ENCODE peak calls at places on chromosome 11, in nine cellular contexts. N is CD8-positive, alpha-beta T cell; T is A549; M is tibial artery; R is CD4-positive, alpha-beta T cell; W is heart left ventricle; S is upper lobe of left lung; O is neural crest cell; I is fibroblast of pulmonary artery. U is an unnamed sample.

GRCh38 chr11:62494246-62494645 is 52.4 kb downstream of the AHNAK start:
- DNase-seq in N (no peak), T (no peak), M (no peak), R (no peak), W (no peak), S (no peak), O (no peak), I (no peak), U (no peak)

GRCh38 chr11:114159802-114160588 is 100.5 kb downstream of the ZBTB16 start:
- DNase-seq in N (peak; percentile 98), T (peak; percentile 18), M (peak; percentile 100), R (peak; percentile 96), W (peak; percentile 99), S (peak; percentile 99), O (peak; percentile 36), I (peak; percentile 99), U (peak; percentile 94)

GRCh38 chr11:119419834-119420492 is 3.0 kb downstream of the THY1 start:
- DNase-seq in N (no peak), T (no peak), M (no peak), R (no peak), W (no peak), S (no peak), O (no peak), I (no peak), U (no peak)

GRCh38 chr11:2885017-2885675 is 429 bp downstream of the CDKN1C start:
- DNase-seq in N (peak; percentile 31), T (no peak), M (no peak), R (peak; percentile 22), W (peak; percentile 81), S (peak; percentile 69), O (peak; percentile 44), I (peak; percentile 50), U (no peak)

GRCh38 chr11:73330569-73331093 is 22.6 kb downstream of the ARHGEF17 start:
- DNase-seq in N (no peak), T (peak; percentile 63), M (no peak), R (no peak), W (no peak), S (no peak), O (no peak), I (peak; percentile 56), U (no peak)

GRCh38 chr11:134287561-134287960 is 11.4 kb downstream of the GLB1L3 start:
- DNase-seq in N (no peak), T (no peak), M (no peak), R (no peak), W (no peak), S (no peak), O (no peak), I (no peak), U (no peak)

GRCh38 chr11:35583843-35584242 is 34.4 kb upstream of the FJX1 start:
- DNase-seq in N (no peak), T (no peak), M (no peak), R (no peak), W (no peak), S (no peak), O (no peak), I (no peak), U (no peak)

GRCh38 chr11:6692128-6692527 is 9.0 kb upstream of the MRPL17 start:
- DNase-seq in N (no peak), T (no peak), M (no peak), R (no peak), W (no peak), S (no peak), O (no peak), I (no peak), U (no peak)

GRCh38 chr11:128790200-128790599 is 76.9 kb downstream of the KCNJ1 start:
- DNase-seq in N (no peak), T (no peak), M (no peak), R (no peak), W (peak; percentile 82), S (no peak), O (peak; percentile 38), I (peak; percentile 89), U (no peak)

GRCh38 chr11:11993814-11994213 is 14.6 kb downstream of the DKK3 start:
- DNase-seq in N (no peak), T (peak; percentile 75), M (no peak), R (no peak), W (no peak), S (no peak), O (no peak), I (peak; percentile 70), U (peak; percentile 34)

DNA sequence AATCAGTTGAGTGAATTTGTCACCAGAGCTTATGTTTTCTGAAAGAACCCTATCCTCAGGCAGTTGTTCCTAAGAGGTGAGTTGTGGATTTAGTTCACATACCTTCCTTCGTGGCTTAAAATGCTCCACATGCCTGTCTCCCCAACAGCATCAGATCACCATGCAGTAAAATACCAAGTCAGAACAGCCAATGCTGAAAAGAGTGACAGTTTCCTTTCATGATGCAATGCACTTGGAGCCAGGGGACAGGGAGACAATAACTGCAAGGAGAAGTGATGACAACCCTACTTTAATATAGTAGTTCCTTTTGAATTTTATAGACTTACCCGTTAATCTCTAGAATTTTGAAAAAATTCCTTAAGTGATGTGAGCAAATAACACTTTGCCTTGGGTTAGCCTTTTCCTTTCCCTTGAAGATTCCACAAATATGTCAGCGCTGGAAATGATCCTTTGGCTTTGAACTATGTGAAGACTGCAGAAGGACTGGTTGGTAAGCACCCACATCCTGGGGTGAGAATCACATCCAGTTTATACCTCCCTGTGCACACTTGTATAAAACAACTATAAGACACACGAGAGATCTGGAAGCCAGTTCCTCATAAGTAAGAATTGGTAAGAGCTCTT is 71.2 kb downstream of the PIWIL4 start:
- DNase-seq in N (no peak), T (no peak), M (no peak), R (no peak), W (no peak), S (no peak), O (no peak), I (no peak), U (no peak)
- TF ChIP-seq CTCF in N (no peak), T (no peak), M (no peak), R (no peak), W (no peak), S (no peak), O (no peak), I (no peak), U (no peak)

DNA sequence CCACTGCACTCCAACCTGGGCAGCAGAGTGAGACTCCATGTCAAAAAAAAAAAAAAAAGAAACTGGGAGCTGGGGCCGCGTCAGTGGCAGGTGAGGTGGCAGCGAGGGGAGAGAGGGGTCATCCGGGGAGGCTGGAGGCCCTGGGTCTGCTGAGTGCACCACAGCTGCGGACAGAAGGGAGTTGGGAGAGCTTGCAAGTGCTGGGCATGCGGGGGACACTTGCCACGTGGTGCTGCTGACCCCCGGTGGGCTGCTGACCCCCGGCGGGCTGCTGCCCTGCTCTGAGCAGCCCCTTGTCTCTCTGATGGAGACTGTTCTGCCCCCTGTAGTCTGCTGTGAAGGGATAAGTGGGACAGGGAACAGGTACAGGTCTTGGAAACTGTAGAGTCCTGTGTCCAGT is 2.6 kb downstream of the DRAP1 start:
- DNase-seq in N (no peak), T (no peak), M (no peak), R (no peak), W (no peak), S (no peak), O (no peak), I (no peak), U (no peak)
- TF ChIP-seq CTCF in N (no peak), T (no peak), M (no peak), R (no peak), W (no peak), S (no peak), O (no peak), I (no peak), U (no peak)

GRCh38 chr11:71937826-71938225 is 9.0 kb downstream of the RNF121 start:
- DNase-seq in N (no peak), T (no peak), M (peak; percentile 41), R (no peak), W (no peak), S (no peak), O (no peak), I (peak; percentile 35), U (no peak)
- TF ChIP-seq CTCF in N (no peak), T (no peak), M (no peak), R (no peak), W (no peak), S (no peak), O (no peak), I (no peak), U (no peak)

DNA sequence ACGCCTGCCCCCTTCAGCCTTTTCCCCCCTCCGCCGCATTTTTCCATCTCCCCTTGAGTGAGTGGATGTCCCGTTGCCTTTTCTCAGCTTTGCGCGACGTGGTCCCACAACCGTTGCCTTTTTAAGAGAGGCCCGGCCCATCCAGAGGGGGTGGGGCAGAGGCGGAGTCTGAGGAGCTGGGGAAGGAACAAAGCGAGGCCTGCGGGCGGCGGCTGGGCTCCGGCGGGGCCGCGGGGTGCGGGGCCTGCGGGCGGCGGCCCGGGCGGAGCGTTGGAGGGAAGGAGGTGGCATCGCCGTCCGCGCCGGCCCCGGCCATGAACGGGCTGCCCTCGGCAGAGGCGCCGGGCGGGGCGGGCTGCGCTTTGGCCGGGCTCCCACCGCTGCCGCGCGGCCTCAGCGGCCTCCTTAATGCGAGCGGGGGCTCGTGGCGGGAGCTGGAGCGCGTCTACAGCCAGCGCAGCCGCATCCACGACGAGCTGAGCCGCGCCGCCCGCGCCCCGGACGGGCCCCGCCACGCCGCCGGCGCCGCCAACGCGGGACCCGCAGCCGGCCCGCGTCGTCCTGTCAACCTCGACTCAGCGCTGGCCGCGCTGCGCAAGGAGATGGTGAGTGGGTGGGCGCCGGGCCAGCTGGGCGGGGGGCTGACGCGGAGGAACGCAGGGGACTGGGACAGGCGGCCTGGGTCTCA is at the start of gene FAM89B:
- DNase-seq in N (peak; percentile 90), T (peak; percentile 81), M (peak; percentile 96), R (peak; percentile 83), W (peak; percentile 96), S (peak; percentile 92), O (peak; percentile 79), I (peak; percentile 86), U (peak; percentile 88)
- TF ChIP-seq CTCF in N (no peak), T (no peak), M (no peak), R (peak; percentile 6), W (no peak), S (no peak), O (no peak), I (no peak), U (no peak)

GRCh38 chr11:32713496-32713895 is 81.0 kb downstream of the CCDC73 start:
- DNase-seq in N (no peak), T (no peak), M (no peak), R (no peak), W (no peak), S (no peak), O (no peak), I (peak; percentile 32), U (no peak)
- TF ChIP-seq CTCF in N (no peak), T (peak; percentile 72), M (no peak), R (no peak), W (no peak), S (no peak), O (peak; percentile 57), I (peak; percentile 36), U (peak; percentile 64)

U was measured in type B pancreatic cell.